ENCODE peak calls at places on chromosomes 11 and 22, in eight cellular contexts. E is AG09309; N is tibial artery; H is naive thymus-derived CD4-positive, alpha-beta T cell; O is HFF-Myc; I is fibroblast of mammary gland; X is RWPE2; P is esophagus muscularis mucosa. V is an unnamed sample.

GRCh38 chr11:38937709-38938108 is 2339.7 kb upstream of the RAG2 start:
- DNase-seq in E (no peak), N (no peak), H (no peak), O (no peak), I (no peak), X (no peak), P (no peak), V (no peak)

GRCh38 chr11:133945087-133945974 is 11.4 kb downstream of the IGSF9B start:
- DNase-seq in E (no peak), N (peak), H (peak), O (no peak), I (peak), X (no peak), P (no peak), V (no peak)

GRCh38 chr11:204587-205109 is 2.6 kb downstream of the BET1L start:
- DNase-seq in E (no peak), N (no peak), H (peak), O (no peak), I (no peak), X (no peak), P (no peak), V (peak)

GRCh38 chr22:28074526-28074925 is 155.5 kb upstream of the PITPNB start:
- DNase-seq in E (no peak), N (no peak), H (no peak), O (no peak), I (no peak), X (no peak), P (no peak), V (no peak)

GRCh38 chr22:45632791-45633515 is 38.7 kb upstream of the ATXN10 start:
- DNase-seq in E (no peak), N (no peak), H (no peak), O (no peak), I (no peak), X (no peak), P (no peak), V (peak)

GRCh38 chr11:47766363-47767227 is 546 bp downstream of the FNBP4 start:
- DNase-seq in E (no peak), N (peak), H (peak), O (no peak), I (peak), X (no peak), P (peak), V (peak)

GRCh38 chr11:11119917-11120316 is 233.1 kb downstream of the CSNK2A3 start:
- DNase-seq in E (no peak), N (no peak), H (no peak), O (no peak), I (no peak), X (no peak), P (no peak), V (no peak)

GRCh38 chr11:86374586-86374985 is at the start of gene CCDC81:
- DNase-seq in E (no peak), N (no peak), H (no peak), O (no peak), I (no peak), X (no peak), P (no peak), V (no peak)

GRCh38 chr11:92152245-92152644 is 72.4 kb upstream of the FAT3 start:
- DNase-seq in E (no peak), N (no peak), H (no peak), O (no peak), I (no peak), X (no peak), P (no peak), V (no peak)

GRCh38 chr11:7846003-7846402 is 49.3 kb upstream of the OR5P2 start:
- DNase-seq in E (no peak), N (no peak), H (no peak), O (no peak), I (no peak), X (no peak), P (no peak), V (no peak)

GRCh38 chr22:32994921-32995320 is 63.3 kb downstream of the SYN3 start:
- DNase-seq in E (no peak), N (no peak), H (no peak), O (no peak), I (no peak), X (no peak), P (no peak), V (no peak)

GRCh38 chr22:45612451-45612901 is 59.2 kb upstream of the ATXN10 start:
- DNase-seq in E (peak), N (peak), H (no peak), O (peak), I (peak), X (no peak), P (no peak), V (peak)

GRCh38 chr22:48980409-48980808 is 847.3 kb downstream of the BRD1 start:
- DNase-seq in E (no peak), N (no peak), H (no peak), O (no peak), I (no peak), X (no peak), P (peak), V (no peak)

GRCh38 chr22:39959640-39960447 is at the start of gene TMA7B:
- DNase-seq in E (no peak), N (no peak), H (peak), O (peak), I (peak), X (no peak), P (no peak), V (no peak)

GRCh38 chr22:25081409-25081824 is 118.2 kb upstream of the CRYBB3 start:
- DNase-seq in E (no peak), N (no peak), H (peak), O (no peak), I (peak), X (no peak), P (no peak), V (no peak)

GRCh38 chr11:60887531-60887930 is 18.9 kb downstream of the PRPF19 start:
- DNase-seq in E (no peak), N (no peak), H (no peak), O (no peak), I (peak), X (no peak), P (no peak), V (no peak)

GRCh38 chr11:85627332-85627997 is at the start of gene DLG2:
- DNase-seq in E (no peak), N (no peak), H (peak), O (no peak), I (peak), X (no peak), P (no peak), V (no peak)

GRCh38 chr11:41282436-41282835 is 177.0 kb downstream of the LRRC4C start:
- DNase-seq in E (no peak), N (no peak), H (no peak), O (no peak), I (no peak), X (no peak), P (no peak), V (no peak)

GRCh38 chr11:16321148-16321547 is 35.2 kb downstream of the SOX6 start:
- DNase-seq in E (no peak), N (no peak), H (no peak), O (no peak), I (no peak), X (no peak), P (no peak), V (no peak)

GRCh38 chr22:43876866-43877509 is 14.7 kb upstream of the SULT4A1 start:
- DNase-seq in E (no peak), N (no peak), H (no peak), O (no peak), I (no peak), X (no peak), P (no peak), V (peak)

GRCh38 chr11:36365937-36366336 is 69.8 kb downstream of the PRR5L start:
- DNase-seq in E (no peak), N (no peak), H (no peak), O (no peak), I (no peak), X (no peak), P (no peak), V (no peak)

GRCh38 chr22:24845036-24845918 is 39.3 kb downstream of the SGSM1 start:
- DNase-seq in E (no peak), N (peak), H (no peak), O (no peak), I (peak), X (no peak), P (no peak), V (no peak)

GRCh38 chr11:80097146-80097545 is 656.3 kb upstream of the TENM4 start:
- DNase-seq in E (no peak), N (no peak), H (no peak), O (no peak), I (no peak), X (no peak), P (no peak), V (no peak)

GRCh38 chr11:93340223-93340622 is 9.7 kb downstream of the DEUP1 start:
- DNase-seq in E (no peak), N (no peak), H (no peak), O (no peak), I (no peak), X (no peak), P (no peak), V (no peak)

GRCh38 chr22:32661737-32662586 is 139.5 kb upstream of the TIMP3 start:
- DNase-seq in E (peak), N (no peak), H (no peak), O (peak), I (peak), X (no peak), P (no peak), V (no peak)

GRCh38 chr11:113204280-113204679 is 110.1 kb upstream of the TTC12 start:
- DNase-seq in E (no peak), N (no peak), H (no peak), O (no peak), I (no peak), X (no peak), P (no peak), V (no peak)

GRCh38 chr11:44575288-44575672 is 9.8 kb downstream of the CD82 start:
- DNase-seq in E (peak), N (no peak), H (no peak), O (no peak), I (peak), X (peak), P (no peak), V (no peak)
- H3K4me3 ChIP-seq in E (no peak), N (no peak), H (no peak), O (no peak), I (no peak), X (no peak), P (no peak), V (no peak)

GRCh38 chr11:63553759-63554158 is 9.4 kb downstream of the PLAAT2 start:
- DNase-seq in E (no peak), N (no peak), H (peak), O (no peak), I (peak), X (no peak), P (no peak), V (no peak)
- H3K4me3 ChIP-seq in E (no peak), N (no peak), H (peak), O (no peak), I (no peak), X (no peak), P (no peak), V (no peak)

GRCh38 chr11:65298655-65299179 is 15.9 kb upstream of the CDC42EP2 start:
- DNase-seq in E (peak), N (peak), H (no peak), O (no peak), I (peak), X (no peak), P (no peak), V (no peak)
- H3K4me3 ChIP-seq in E (no peak), N (no peak), H (no peak), O (no peak), I (no peak), X (no peak), P (peak), V (no peak)

GRCh38 chr11:57512646-57513445 is 2.7 kb downstream of the SLC43A1 start:
- DNase-seq in E (no peak), N (no peak), H (no peak), O (no peak), I (no peak), X (no peak), P (no peak), V (no peak)
- H3K4me3 ChIP-seq in E (no peak), N (no peak), H (no peak), O (peak), I (no peak), X (no peak), P (no peak), V (no peak)

GRCh38 chr22:20758688-20759087 is 15.2 kb upstream of the SERPIND1 start:
- DNase-seq in E (no peak), N (no peak), H (no peak), O (no peak), I (no peak), X (no peak), P (no peak), V (no peak)
- H3K4me3 ChIP-seq in E (no peak), N (no peak), H (no peak), O (no peak), I (no peak), X (no peak), P (no peak), V (no peak)

GRCh38 chr22:35601013-35601580 is 16.0 kb downstream of the MB start:
- DNase-seq in E (no peak), N (no peak), H (no peak), O (no peak), I (no peak), X (no peak), P (no peak), V (no peak)

GRCh38 chr22:35598396-35598710 is 18.8 kb downstream of the MB start:
- DNase-seq in E (no peak), N (no peak), H (no peak), O (no peak), I (no peak), X (no peak), P (no peak), V (no peak)

GRCh38 chr22:35599364-35599763 is 17.8 kb downstream of the MB start:
- DNase-seq in E (no peak), N (no peak), H (no peak), O (no peak), I (no peak), X (no peak), P (no peak), V (no peak)

GRCh38 chr22:35601743-35602633 is 15.1 kb downstream of the MB start:
- DNase-seq in E (peak), N (no peak), H (no peak), O (no peak), I (peak), X (peak), P (no peak), V (peak)

DNA sequence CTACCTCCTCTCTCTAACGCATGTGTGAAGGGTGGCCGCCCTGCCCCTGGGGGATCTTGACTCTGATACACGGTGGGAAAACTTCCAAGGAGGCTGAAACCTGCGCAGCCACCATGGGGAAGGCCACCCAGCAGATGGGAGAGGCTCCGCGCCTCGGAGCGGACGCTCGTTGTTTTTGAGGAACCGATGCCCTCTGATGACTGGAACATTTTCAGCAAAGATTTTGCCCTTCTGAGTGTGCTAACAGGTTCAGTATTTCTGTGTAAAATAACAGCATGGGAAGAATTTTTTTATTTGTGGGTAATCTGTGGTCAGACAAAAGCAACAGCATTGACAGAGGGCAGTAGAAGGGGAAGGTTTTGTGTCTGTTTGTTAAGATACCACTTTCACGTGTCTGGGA is 16.7 kb downstream of the MB start:
- DNase-seq in E (no peak), N (no peak), H (no peak), O (no peak), I (no peak), X (no peak), P (no peak), V (no peak)
- H3K4me3 ChIP-seq in E (no peak), N (no peak), H (no peak), O (no peak), I (no peak), X (no peak), P (no peak), V (no peak)

DNA sequence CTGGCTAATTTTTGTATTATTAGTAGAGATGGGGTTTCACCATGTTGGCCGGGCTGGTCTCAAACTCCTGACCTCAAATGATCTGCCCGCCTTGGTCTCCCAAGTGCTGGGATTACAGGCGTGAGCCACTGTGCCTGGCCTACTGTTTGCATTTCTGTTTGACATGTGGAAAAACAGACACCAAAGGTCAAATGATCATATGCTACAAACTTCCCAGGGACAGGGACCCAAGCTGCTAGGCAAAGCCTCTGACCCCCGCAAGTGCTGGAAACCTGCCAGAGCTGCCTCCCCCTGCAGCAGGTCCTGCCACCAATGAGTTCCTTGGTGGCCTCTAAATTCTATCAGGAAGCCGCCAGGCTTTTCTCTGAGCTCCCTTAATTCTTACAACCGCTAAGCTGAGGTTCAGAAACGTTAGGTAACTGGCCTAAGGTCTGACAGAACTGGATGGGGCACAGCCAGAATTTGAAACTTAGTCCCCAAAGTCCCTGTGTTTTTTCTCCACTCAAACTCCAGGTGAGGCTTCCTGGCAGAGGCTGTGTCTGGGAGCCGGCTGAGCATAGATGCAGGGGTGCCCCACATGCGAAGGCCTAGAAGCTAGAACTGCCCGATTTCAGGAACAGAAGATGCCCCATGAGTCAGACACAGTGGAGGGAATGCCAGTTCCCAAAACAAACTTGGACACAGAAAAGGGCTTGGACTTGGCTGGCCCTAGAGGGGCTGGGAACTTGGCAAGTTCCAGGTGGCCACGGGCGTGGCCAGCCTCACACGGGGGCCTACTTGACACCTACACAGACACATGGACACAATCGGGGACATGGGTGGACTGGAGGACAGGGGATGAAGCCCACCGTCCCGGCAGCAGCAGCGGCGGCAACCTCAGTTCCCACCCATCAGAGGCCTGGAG is 7.4 kb downstream of the CSNK1E start:
- DNase-seq in E (no peak), N (peak), H (no peak), O (no peak), I (peak), X (no peak), P (no peak), V (no peak)
- H3K4me3 ChIP-seq in E (no peak), N (peak), H (no peak), O (no peak), I (no peak), X (no peak), P (peak), V (no peak)

V was measured in upper lobe of right lung.